ENCODE peak calls at places on chromosomes 13 and 19, in four cellular contexts. W is K562, M is WTC11, J is GM12878. K is an unnamed sample.

GRCh38 chr13:113584870-113585671 is 518 bp downstream of the TFDP1 start:
- DNase-seq in W (peak), M (no peak), J (no peak), K (peak)

GRCh38 chr19:47209323-47210179 is 21.4 kb downstream of the BBC3 start:
- DNase-seq in W (no peak), M (no peak), J (no peak), K (no peak)

GRCh38 chr13:29067306-29067945 is 247.3 kb downstream of the MTUS2 start:
- DNase-seq in J (no peak), M (no peak), W (no peak), K (no peak)

GRCh38 chr19:37926255-37926654 is 19.2 kb downstream of the SIPA1L3 start:
- DNase-seq in J (no peak), M (no peak), W (no peak), K (no peak)

GRCh38 chr13:101092985-101093384 is 323.3 kb downstream of the NALCN start:
- DNase-seq in M (no peak), W (no peak), J (no peak), K (no peak)

GRCh38 chr13:40469581-40470282 is 196.7 kb downstream of the FOXO1 start:
- DNase-seq in M (no peak), J (no peak), W (no peak), K (no peak)

GRCh38 chr13:52737900-52738299 is 1.7 kb downstream of the CNMD start:
- DNase-seq in M (no peak), J (no peak), W (no peak), K (peak)

GRCh38 chr19:53388168-53388567 is 6.8 kb upstream of the ZNF765 start:
- DNase-seq in J (no peak), W (no peak), M (no peak), K (no peak)

GRCh38 chr19:4976412-4977298 is 7.7 kb downstream of the KDM4B start:
- DNase-seq in W (no peak), M (peak), J (no peak), K (peak)

GRCh38 chr19:29928831-29929230 is 13.2 kb upstream of the URI1 start:
- DNase-seq in J (peak), W (no peak), M (no peak), K (no peak)

GRCh38 chr13:50676602-50677001 is 166.9 kb downstream of the DLEU7 start:
- DNase-seq in J (no peak), M (no peak), W (no peak), K (no peak)

GRCh38 chr13:33931397-33931987 is 113.5 kb downstream of the RFC3 start:
- DNase-seq in W (peak), M (peak), J (peak), K (peak)

GRCh38 chr13:77325371-77325941 is 1.4 kb downstream of the MYCBP2 start:
- DNase-seq in W (no peak), J (no peak), M (no peak), K (peak)

GRCh38 chr13:101917475-101917810 is 465.0 kb downstream of the ITGBL1 start:
- DNase-seq in J (no peak), M (peak), W (no peak), K (peak)

GRCh38 chr13:95627590-95627989 is 16.9 kb downstream of the DZIP1 start:
- DNase-seq in M (no peak), W (no peak), J (no peak), K (no peak)

GRCh38 chr13:70755411-70755810 is 647.2 kb upstream of the KLHL1 start:
- DNase-seq in J (no peak), M (no peak), W (no peak), K (no peak)

DNA sequence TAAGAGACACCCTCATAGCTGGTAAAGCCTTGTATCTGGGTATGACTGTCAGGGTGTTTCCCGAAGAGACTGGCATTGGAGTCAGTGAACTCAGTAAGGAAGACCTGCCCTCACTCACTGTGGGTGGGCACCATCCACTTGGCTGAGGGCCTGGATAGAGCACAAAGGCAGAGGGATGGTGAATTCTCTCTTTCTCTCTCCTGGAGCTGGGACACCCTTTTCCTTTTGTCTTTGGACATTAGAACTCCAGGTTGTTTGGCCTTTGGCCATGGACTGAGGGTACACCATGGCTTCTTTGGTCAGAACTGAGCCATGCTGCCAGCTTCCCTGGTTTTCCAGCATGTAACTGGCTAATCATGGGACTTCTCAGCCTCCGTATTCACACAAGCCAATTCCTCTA is 4.6 kb upstream of the CEACAM1 start:
- DNase-seq in J (no peak), W (no peak), M (no peak), K (no peak)
- TF ChIP-seq USF1 in J (no peak), W (no peak), M (no peak), K (no peak)

DNA sequence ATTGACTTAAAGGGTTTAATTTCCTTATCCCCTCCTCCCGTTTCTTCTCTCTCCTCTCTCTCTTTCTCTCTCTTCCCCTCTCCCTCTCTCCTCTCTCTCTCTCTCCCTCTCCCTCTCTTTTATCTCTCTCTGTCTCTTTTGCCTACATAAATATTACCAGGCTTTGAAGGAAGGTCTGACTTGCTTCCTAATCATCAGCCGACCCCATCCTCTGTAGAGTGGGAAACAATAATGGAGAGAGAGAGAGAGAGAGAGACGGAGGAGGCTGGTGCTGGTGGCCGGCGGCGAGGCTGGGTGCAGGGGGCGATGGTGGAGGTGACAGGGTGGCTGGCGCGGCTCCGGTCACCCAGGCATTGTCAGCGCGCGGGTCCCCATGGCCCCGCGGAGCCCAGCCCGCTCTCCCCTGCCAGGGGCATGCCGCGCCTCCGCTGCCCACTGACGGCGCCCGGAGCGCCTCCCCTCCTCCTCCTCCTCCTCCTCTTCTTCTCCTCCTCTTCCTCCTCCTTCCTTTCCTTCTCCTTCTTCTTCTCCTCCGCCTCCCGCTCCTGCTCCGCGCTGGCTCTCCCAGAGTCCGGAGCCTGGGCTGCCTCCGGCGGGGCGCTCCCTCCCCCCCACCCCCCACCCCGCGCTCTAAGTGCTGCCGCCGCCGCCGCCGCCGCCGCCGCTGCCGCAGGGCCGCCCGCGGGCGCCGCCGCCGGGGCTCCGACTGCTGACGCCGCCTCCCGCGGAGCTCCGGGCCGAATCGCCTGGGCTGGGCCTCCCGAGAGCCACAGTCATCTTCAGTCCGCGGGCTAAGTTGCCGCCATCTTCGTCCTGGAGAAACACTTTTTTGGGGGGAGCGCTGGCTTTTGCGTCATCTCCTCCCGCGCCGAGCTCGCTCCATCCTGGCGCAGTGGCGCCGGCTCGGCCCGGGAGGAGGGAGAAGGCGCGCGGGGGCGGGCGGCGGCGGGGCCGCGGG is 348.4 kb downstream of the LIG4 start:
- DNase-seq in M (peak), J (no peak), W (peak), K (peak)
- TF ChIP-seq USF1 in M (no peak), J (no peak), W (no peak), K (no peak)

DNA sequence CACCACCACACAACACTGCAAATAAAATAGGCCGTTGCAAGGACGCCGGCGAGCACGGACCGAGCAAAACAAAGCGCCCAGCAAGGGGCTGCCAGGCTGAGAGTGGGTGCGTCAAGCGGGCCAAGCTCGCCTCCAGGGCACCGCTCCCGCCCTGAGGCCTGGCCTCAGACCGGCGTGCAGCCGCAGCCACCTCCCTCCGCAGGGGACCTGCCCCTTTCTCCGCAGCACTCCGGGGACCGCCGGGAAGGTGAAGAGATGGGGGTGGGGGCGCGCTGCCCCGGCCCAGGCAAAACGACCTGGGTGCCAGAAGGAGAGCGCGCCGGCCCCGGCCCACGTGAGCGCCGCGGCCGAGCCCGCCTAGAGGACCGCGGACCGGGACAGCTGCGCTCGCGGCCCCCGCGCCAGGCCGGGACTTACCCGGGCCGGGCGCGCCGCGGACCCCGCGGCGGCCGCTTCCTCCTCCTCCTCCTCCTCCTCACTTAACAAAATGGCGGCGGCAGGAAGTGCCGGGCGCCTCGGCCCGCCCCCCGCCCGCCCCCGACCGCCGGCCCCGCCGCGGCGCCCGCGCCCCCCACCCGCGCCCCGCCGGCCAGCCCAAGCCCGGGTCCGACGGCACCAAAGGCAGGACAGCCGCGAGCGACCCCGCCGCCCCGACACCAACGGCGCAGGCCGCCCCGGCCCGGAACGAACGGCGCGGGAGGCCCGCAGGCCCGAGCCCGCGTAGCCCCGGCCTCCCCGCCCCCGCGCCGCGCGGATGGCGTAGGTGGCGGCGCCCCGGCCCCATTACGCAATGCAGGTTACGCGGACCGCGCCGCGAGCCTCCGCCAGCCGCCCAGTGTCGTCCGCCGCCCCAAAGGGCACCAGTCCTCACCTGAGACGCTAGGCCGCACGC is 674 bp downstream of the BRD4 start:
- DNase-seq in J (no peak), M (peak), W (peak), K (peak)
- TF ChIP-seq USF1 in J (no peak), M (no peak), W (no peak), K (no peak)

DNA sequence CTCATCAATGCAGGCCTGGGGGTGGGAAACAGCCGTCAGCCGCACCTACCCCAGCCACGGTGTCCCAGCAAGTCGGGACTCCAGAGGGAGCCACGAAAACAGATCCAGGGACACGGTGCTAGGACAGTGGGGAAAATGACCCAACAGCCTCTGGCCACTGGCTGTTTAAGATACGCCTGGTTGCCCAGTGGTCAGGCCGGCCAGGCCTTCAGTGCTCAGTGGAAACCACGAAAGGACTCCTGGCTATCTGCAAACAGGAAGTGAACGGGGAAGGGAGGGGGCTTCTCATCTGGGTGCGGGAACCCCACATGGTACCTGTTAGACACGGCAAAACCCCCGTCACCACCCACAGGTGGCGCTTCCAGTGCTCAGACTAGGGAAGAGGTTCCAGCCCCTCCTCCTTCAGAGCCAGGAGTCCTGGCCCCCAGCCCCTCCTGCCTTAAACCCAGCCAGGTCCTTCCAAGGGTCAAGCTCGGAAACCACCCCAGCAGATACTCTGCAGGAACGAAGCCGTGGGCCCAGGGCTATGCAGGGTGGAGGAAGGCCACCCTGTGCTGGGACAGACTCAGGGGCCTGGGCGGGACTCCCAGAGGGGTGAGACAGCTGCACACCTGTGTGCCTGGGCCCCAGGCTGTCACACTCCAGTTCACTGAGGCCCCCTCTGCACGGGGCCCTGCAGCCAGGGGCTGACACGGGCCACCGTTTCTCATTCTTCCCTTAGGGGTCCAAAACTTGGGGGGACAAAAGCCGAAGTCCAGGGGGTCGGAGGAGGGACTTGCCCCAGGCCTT is 4.5 kb downstream of the PPP1R12C start:
- DNase-seq in W (no peak), J (no peak), M (peak), K (peak)
- TF ChIP-seq USF1 in W (no peak), J (no peak), M (no peak), K (no peak)

GRCh38 chr13:32126298-32126697 is 94.7 kb downstream of the FRY start:
- DNase-seq in M (no peak), W (no peak), J (no peak), K (no peak)

GRCh38 chr13:32125746-32126145 is 94.2 kb downstream of the FRY start:
- DNase-seq in M (no peak), W (no peak), J (no peak), K (no peak)

GRCh38 chr13:32124743-32125142 is 93.2 kb downstream of the FRY start:
- DNase-seq in J (no peak), M (no peak), W (no peak), K (no peak)

GRCh38 chr13:32126756-32127155 is 95.2 kb downstream of the FRY start:
- DNase-seq in W (no peak), M (no peak), J (no peak), K (no peak)

DNA sequence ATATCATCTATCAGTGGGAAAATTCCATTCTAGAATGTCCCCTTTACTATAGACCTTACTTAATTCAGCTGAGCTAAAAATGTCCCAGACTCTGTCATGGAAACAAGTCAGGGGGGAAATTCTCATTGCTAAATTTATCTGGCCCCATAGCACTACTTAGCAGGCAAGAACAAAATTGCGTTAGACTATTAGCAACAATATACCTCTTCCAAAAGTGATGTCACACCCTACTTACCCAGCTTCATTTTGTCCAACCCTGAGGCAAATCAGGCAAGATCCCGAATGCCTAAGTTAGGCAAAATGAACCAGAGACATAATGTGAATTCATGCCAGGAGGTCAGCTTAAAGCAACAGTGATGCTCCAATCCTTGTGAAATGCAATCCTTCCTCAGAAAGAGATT is 93.6 kb downstream of the FRY start:
- DNase-seq in W (no peak), J (no peak), M (no peak), K (no peak)
- TF ChIP-seq USF1 in W (no peak), J (no peak), M (no peak), K (no peak)

DNA sequence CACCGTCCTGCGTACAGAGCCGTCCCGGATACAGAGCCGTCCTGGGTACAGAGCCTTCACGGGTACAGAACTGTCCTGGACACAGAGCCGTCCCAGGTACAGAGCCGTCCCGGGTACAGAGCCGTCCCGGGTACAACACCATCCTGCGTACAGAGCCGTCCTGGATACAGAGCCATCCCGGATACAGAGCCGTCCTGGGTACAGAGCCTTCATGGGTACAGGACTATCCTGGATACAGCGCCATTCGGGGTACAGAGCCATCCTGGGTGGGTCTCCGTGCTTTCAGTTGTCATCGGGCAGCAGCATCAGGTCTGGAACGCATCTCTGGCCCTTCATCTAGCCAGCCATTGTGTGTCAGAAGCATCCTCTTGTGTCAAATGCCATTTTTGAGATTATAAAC is 222.3 kb upstream of the SOX1 start:
- DNase-seq in J (no peak), W (no peak), M (no peak), K (no peak)
- TF ChIP-seq USF1 in J (no peak), W (no peak), M (no peak), K (no peak)

GRCh38 chr19:57406516-57407123 is 4.3 kb upstream of the ZNF17 start:
- DNase-seq in M (peak), W (peak), J (peak), K (peak)
- TF ChIP-seq USF1 in M (no peak), W (no peak), J (no peak), K (no peak)

DNA sequence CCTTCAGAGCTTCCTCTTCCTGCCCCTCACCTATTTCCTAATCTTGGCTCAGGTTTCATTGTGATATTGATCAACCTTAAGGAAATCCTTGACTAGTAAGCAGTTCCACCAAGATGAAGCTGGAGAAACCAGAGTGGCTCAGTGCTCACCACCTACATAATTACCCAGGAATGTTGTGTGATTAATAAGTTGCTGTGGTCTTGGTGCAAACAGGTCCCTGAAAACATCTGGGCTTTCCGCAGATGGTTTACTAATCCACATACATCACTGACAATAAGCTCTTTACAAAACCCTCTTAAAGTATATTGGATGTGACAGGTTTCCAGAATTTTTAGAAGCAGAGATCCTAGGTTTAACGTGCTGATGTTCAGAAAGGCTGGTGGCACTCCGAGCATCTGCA is 8.6 kb upstream of the SERP2 start:
- DNase-seq in W (no peak), J (no peak), M (no peak), K (no peak)
- TF ChIP-seq USF1 in W (no peak), J (no peak), M (no peak), K (no peak)

GRCh38 chr19:28727133-28727834 is 485.7 kb downstream of the UQCRFS1 start:
- DNase-seq in J (no peak), M (peak), W (peak), K (peak)
- TF ChIP-seq USF1 in J (no peak), M (no peak), W (no peak), K (no peak)

GRCh38 chr13:41694902-41695301 is 237.6 kb downstream of the RGCC start:
- DNase-seq in J (peak), W (no peak), M (no peak), K (no peak)
- TF ChIP-seq USF1 in J (no peak), W (no peak), M (no peak), K (no peak)

K was measured in SK-N-SH.